ENCODE peak calls at places on chromosomes 1 and 21, in ten cellular contexts. One of them, this sample, is unnamed.

GRCh38 chr1:51552929-51553807 is 34.1 kb upstream of the EPS15 start:
- DNase-seq in psoas muscle: no peak
- DNase-seq in aorta: no peak
- DNase-seq in Daoy: no peak
- DNase-seq in stimulated activated CD4-positive, alpha-beta T cell treated with anti-CD3 and anti-CD28 coated beads, Interleukin-15, amount 100 ng/mL, for 48 hours: no peak
- DNase-seq in breast epithelium: no peak
- DNase-seq in spleen: no peak
- DNase-seq in fibroblast of the conjunctiva: no peak
- DNase-seq in chondrocyte: no peak
- DNase-seq in endodermal cell: no peak
- DNase-seq in this sample: no peak

GRCh38 chr1:156865865-156866678 is 5.4 kb downstream of the NTRK1 start:
- DNase-seq in psoas muscle: no peak
- DNase-seq in aorta: no peak
- DNase-seq in Daoy: no peak
- DNase-seq in stimulated activated CD4-positive, alpha-beta T cell treated with anti-CD3 and anti-CD28 coated beads, Interleukin-15, amount 100 ng/mL, for 48 hours: no peak
- DNase-seq in breast epithelium: no peak
- DNase-seq in spleen: no peak
- DNase-seq in fibroblast of the conjunctiva: no peak
- DNase-seq in chondrocyte: no peak
- DNase-seq in endodermal cell: no peak
- DNase-seq in this sample: no peak

GRCh38 chr1:236156512-236157208 is 14.3 kb downstream of the GPR137B start:
- DNase-seq in psoas muscle: no peak
- DNase-seq in aorta: peak
- DNase-seq in Daoy: no peak
- DNase-seq in stimulated activated CD4-positive, alpha-beta T cell treated with anti-CD3 and anti-CD28 coated beads, Interleukin-15, amount 100 ng/mL, for 48 hours: no peak
- DNase-seq in breast epithelium: no peak
- DNase-seq in spleen: peak
- DNase-seq in fibroblast of the conjunctiva: no peak
- DNase-seq in chondrocyte: peak
- DNase-seq in endodermal cell: no peak
- DNase-seq in this sample: no peak

GRCh38 chr1:157566484-157567300 is 14.4 kb upstream of the FCRL5 start:
- DNase-seq in psoas muscle: no peak
- DNase-seq in aorta: no peak
- DNase-seq in Daoy: no peak
- DNase-seq in stimulated activated CD4-positive, alpha-beta T cell treated with anti-CD3 and anti-CD28 coated beads, Interleukin-15, amount 100 ng/mL, for 48 hours: no peak
- DNase-seq in breast epithelium: no peak
- DNase-seq in spleen: no peak
- DNase-seq in fibroblast of the conjunctiva: no peak
- DNase-seq in chondrocyte: no peak
- DNase-seq in endodermal cell: no peak
- DNase-seq in this sample: no peak

GRCh38 chr21:27703806-27704205 is 736.9 kb upstream of the ADAMTS5 start:
- DNase-seq in psoas muscle: no peak
- DNase-seq in aorta: no peak
- DNase-seq in Daoy: no peak
- DNase-seq in stimulated activated CD4-positive, alpha-beta T cell treated with anti-CD3 and anti-CD28 coated beads, Interleukin-15, amount 100 ng/mL, for 48 hours: no peak
- DNase-seq in breast epithelium: no peak
- DNase-seq in spleen: no peak
- DNase-seq in fibroblast of the conjunctiva: peak
- DNase-seq in chondrocyte: no peak
- DNase-seq in endodermal cell: no peak
- DNase-seq in this sample: peak

GRCh38 chr21:44918581-44919033 is 2.1 kb downstream of the ITGB2 start:
- DNase-seq in psoas muscle: peak
- DNase-seq in aorta: no peak
- DNase-seq in Daoy: no peak
- DNase-seq in stimulated activated CD4-positive, alpha-beta T cell treated with anti-CD3 and anti-CD28 coated beads, Interleukin-15, amount 100 ng/mL, for 48 hours: no peak
- DNase-seq in breast epithelium: no peak
- DNase-seq in spleen: peak
- DNase-seq in fibroblast of the conjunctiva: no peak
- DNase-seq in chondrocyte: no peak
- DNase-seq in endodermal cell: peak
- DNase-seq in this sample: no peak

GRCh38 chr21:41152149-41152548 is 15.8 kb upstream of the BACE2 start:
- DNase-seq in psoas muscle: no peak
- DNase-seq in aorta: no peak
- DNase-seq in Daoy: no peak
- DNase-seq in stimulated activated CD4-positive, alpha-beta T cell treated with anti-CD3 and anti-CD28 coated beads, Interleukin-15, amount 100 ng/mL, for 48 hours: no peak
- DNase-seq in breast epithelium: no peak
- DNase-seq in spleen: no peak
- DNase-seq in fibroblast of the conjunctiva: no peak
- DNase-seq in chondrocyte: no peak
- DNase-seq in endodermal cell: no peak
- DNase-seq in this sample: no peak

GRCh38 chr1:58989845-58990244 is 206.0 kb upstream of the JUN start:
- DNase-seq in psoas muscle: no peak
- DNase-seq in aorta: no peak
- DNase-seq in Daoy: no peak
- DNase-seq in stimulated activated CD4-positive, alpha-beta T cell treated with anti-CD3 and anti-CD28 coated beads, Interleukin-15, amount 100 ng/mL, for 48 hours: no peak
- DNase-seq in breast epithelium: no peak
- DNase-seq in spleen: no peak
- DNase-seq in fibroblast of the conjunctiva: no peak
- DNase-seq in chondrocyte: no peak
- DNase-seq in endodermal cell: no peak
- DNase-seq in this sample: no peak

GRCh38 chr21:39057121-39057520 is 126.1 kb downstream of the PSMG1 start:
- DNase-seq in psoas muscle: no peak
- DNase-seq in aorta: no peak
- DNase-seq in Daoy: no peak
- DNase-seq in stimulated activated CD4-positive, alpha-beta T cell treated with anti-CD3 and anti-CD28 coated beads, Interleukin-15, amount 100 ng/mL, for 48 hours: no peak
- DNase-seq in breast epithelium: no peak
- DNase-seq in spleen: no peak
- DNase-seq in fibroblast of the conjunctiva: no peak
- DNase-seq in chondrocyte: no peak
- DNase-seq in endodermal cell: no peak
- DNase-seq in this sample: no peak

GRCh38 chr1:2283991-2284895 is 56.1 kb downstream of the SKI start:
- DNase-seq in psoas muscle: peak
- DNase-seq in aorta: no peak
- DNase-seq in Daoy: no peak
- DNase-seq in stimulated activated CD4-positive, alpha-beta T cell treated with anti-CD3 and anti-CD28 coated beads, Interleukin-15, amount 100 ng/mL, for 48 hours: no peak
- DNase-seq in breast epithelium: no peak
- DNase-seq in spleen: no peak
- DNase-seq in fibroblast of the conjunctiva: no peak
- DNase-seq in chondrocyte: no peak
- DNase-seq in endodermal cell: no peak
- DNase-seq in this sample: no peak

GRCh38 chr1:151859814-151860405 is 6.4 kb upstream of the THEM5 start:
- DNase-seq in psoas muscle: no peak
- DNase-seq in aorta: no peak
- DNase-seq in Daoy: no peak
- DNase-seq in stimulated activated CD4-positive, alpha-beta T cell treated with anti-CD3 and anti-CD28 coated beads, Interleukin-15, amount 100 ng/mL, for 48 hours: no peak
- DNase-seq in breast epithelium: peak
- DNase-seq in spleen: no peak
- DNase-seq in fibroblast of the conjunctiva: no peak
- DNase-seq in chondrocyte: no peak
- DNase-seq in endodermal cell: peak
- DNase-seq in this sample: no peak

GRCh38 chr1:17955302-17956285 is 152.0 kb upstream of the IGSF21 start:
- DNase-seq in psoas muscle: peak
- DNase-seq in aorta: no peak
- DNase-seq in Daoy: peak
- DNase-seq in stimulated activated CD4-positive, alpha-beta T cell treated with anti-CD3 and anti-CD28 coated beads, Interleukin-15, amount 100 ng/mL, for 48 hours: no peak
- DNase-seq in breast epithelium: no peak
- DNase-seq in spleen: no peak
- DNase-seq in fibroblast of the conjunctiva: no peak
- DNase-seq in chondrocyte: no peak
- DNase-seq in endodermal cell: no peak
- DNase-seq in this sample: no peak

GRCh38 chr1:84078108-84078823 is 65.8 kb upstream of the PRKACB start:
- DNase-seq in psoas muscle: peak
- DNase-seq in aorta: peak
- DNase-seq in Daoy: peak
- DNase-seq in stimulated activated CD4-positive, alpha-beta T cell treated with anti-CD3 and anti-CD28 coated beads, Interleukin-15, amount 100 ng/mL, for 48 hours: no peak
- DNase-seq in breast epithelium: no peak
- DNase-seq in spleen: peak
- DNase-seq in fibroblast of the conjunctiva: no peak
- DNase-seq in chondrocyte: peak
- DNase-seq in endodermal cell: peak
- DNase-seq in this sample: peak

GRCh38 chr1:86542626-86543025 is 4.3 kb upstream of the CLCA4 start:
- DNase-seq in psoas muscle: no peak
- DNase-seq in aorta: no peak
- DNase-seq in Daoy: peak
- DNase-seq in stimulated activated CD4-positive, alpha-beta T cell treated with anti-CD3 and anti-CD28 coated beads, Interleukin-15, amount 100 ng/mL, for 48 hours: no peak
- DNase-seq in breast epithelium: no peak
- DNase-seq in spleen: no peak
- DNase-seq in fibroblast of the conjunctiva: no peak
- DNase-seq in chondrocyte: no peak
- DNase-seq in endodermal cell: no peak
- DNase-seq in this sample: no peak

GRCh38 chr1:116328671-116329070 is 44.4 kb upstream of the ATP1A1 start:
- DNase-seq in psoas muscle: no peak
- DNase-seq in aorta: no peak
- DNase-seq in Daoy: no peak
- DNase-seq in stimulated activated CD4-positive, alpha-beta T cell treated with anti-CD3 and anti-CD28 coated beads, Interleukin-15, amount 100 ng/mL, for 48 hours: no peak
- DNase-seq in breast epithelium: no peak
- DNase-seq in spleen: no peak
- DNase-seq in fibroblast of the conjunctiva: no peak
- DNase-seq in chondrocyte: no peak
- DNase-seq in endodermal cell: no peak
- DNase-seq in this sample: no peak

GRCh38 chr1:179599623-179600249 is 8.1 kb downstream of the TDRD5 start:
- DNase-seq in psoas muscle: no peak
- DNase-seq in aorta: no peak
- DNase-seq in Daoy: peak
- DNase-seq in stimulated activated CD4-positive, alpha-beta T cell treated with anti-CD3 and anti-CD28 coated beads, Interleukin-15, amount 100 ng/mL, for 48 hours: no peak
- DNase-seq in breast epithelium: no peak
- DNase-seq in spleen: no peak
- DNase-seq in fibroblast of the conjunctiva: no peak
- DNase-seq in chondrocyte: no peak
- DNase-seq in endodermal cell: no peak
- DNase-seq in this sample: no peak

GRCh38 chr1:111176678-111177077 is 23.8 kb downstream of the DENND2D start:
- DNase-seq in psoas muscle: no peak
- DNase-seq in aorta: no peak
- DNase-seq in Daoy: no peak
- DNase-seq in stimulated activated CD4-positive, alpha-beta T cell treated with anti-CD3 and anti-CD28 coated beads, Interleukin-15, amount 100 ng/mL, for 48 hours: no peak
- DNase-seq in breast epithelium: no peak
- DNase-seq in spleen: no peak
- DNase-seq in fibroblast of the conjunctiva: no peak
- DNase-seq in chondrocyte: no peak
- DNase-seq in endodermal cell: no peak
- DNase-seq in this sample: no peak

GRCh38 chr1:78432016-78432415 is 58.8 kb upstream of the PTGFR start:
- DNase-seq in psoas muscle: no peak
- DNase-seq in aorta: no peak
- DNase-seq in Daoy: no peak
- DNase-seq in stimulated activated CD4-positive, alpha-beta T cell treated with anti-CD3 and anti-CD28 coated beads, Interleukin-15, amount 100 ng/mL, for 48 hours: no peak
- DNase-seq in breast epithelium: no peak
- DNase-seq in spleen: no peak
- DNase-seq in fibroblast of the conjunctiva: no peak
- DNase-seq in chondrocyte: no peak
- DNase-seq in endodermal cell: no peak
- DNase-seq in this sample: no peak

GRCh38 chr1:47756006-47756405 is 241.2 kb downstream of the TRABD2B start:
- DNase-seq in psoas muscle: no peak
- DNase-seq in aorta: no peak
- DNase-seq in Daoy: no peak
- DNase-seq in stimulated activated CD4-positive, alpha-beta T cell treated with anti-CD3 and anti-CD28 coated beads, Interleukin-15, amount 100 ng/mL, for 48 hours: no peak
- DNase-seq in breast epithelium: no peak
- DNase-seq in spleen: peak
- DNase-seq in fibroblast of the conjunctiva: no peak
- DNase-seq in chondrocyte: no peak
- DNase-seq in endodermal cell: peak
- DNase-seq in this sample: no peak

GRCh38 chr1:1777510-1777909 is 760 bp downstream of the NADK start:
- DNase-seq in psoas muscle: peak
- DNase-seq in aorta: no peak
- DNase-seq in Daoy: peak
- DNase-seq in stimulated activated CD4-positive, alpha-beta T cell treated with anti-CD3 and anti-CD28 coated beads, Interleukin-15, amount 100 ng/mL, for 48 hours: no peak
- DNase-seq in breast epithelium: no peak
- DNase-seq in spleen: no peak
- DNase-seq in fibroblast of the conjunctiva: peak
- DNase-seq in chondrocyte: no peak
- DNase-seq in endodermal cell: no peak
- DNase-seq in this sample: no peak

GRCh38 chr1:226349801-226350503 is 41.0 kb upstream of the LIN9 start:
- DNase-seq in psoas muscle: no peak
- DNase-seq in aorta: no peak
- DNase-seq in Daoy: peak
- DNase-seq in stimulated activated CD4-positive, alpha-beta T cell treated with anti-CD3 and anti-CD28 coated beads, Interleukin-15, amount 100 ng/mL, for 48 hours: no peak
- DNase-seq in breast epithelium: no peak
- DNase-seq in spleen: peak
- DNase-seq in fibroblast of the conjunctiva: no peak
- DNase-seq in chondrocyte: no peak
- DNase-seq in endodermal cell: no peak
- DNase-seq in this sample: no peak

GRCh38 chr1:7278827-7279752 is 492.0 kb upstream of the VAMP3 start:
- DNase-seq in psoas muscle: no peak
- DNase-seq in aorta: no peak
- DNase-seq in Daoy: no peak
- DNase-seq in stimulated activated CD4-positive, alpha-beta T cell treated with anti-CD3 and anti-CD28 coated beads, Interleukin-15, amount 100 ng/mL, for 48 hours: no peak
- DNase-seq in breast epithelium: no peak
- DNase-seq in spleen: no peak
- DNase-seq in fibroblast of the conjunctiva: no peak
- DNase-seq in chondrocyte: no peak
- DNase-seq in endodermal cell: peak
- DNase-seq in this sample: no peak

GRCh38 chr1:38005195-38006007 is at the start of gene FHL3:
- DNase-seq in psoas muscle: peak
- DNase-seq in aorta: peak
- DNase-seq in Daoy: peak
- DNase-seq in stimulated activated CD4-positive, alpha-beta T cell treated with anti-CD3 and anti-CD28 coated beads, Interleukin-15, amount 100 ng/mL, for 48 hours: no peak
- DNase-seq in breast epithelium: peak
- DNase-seq in spleen: peak
- DNase-seq in fibroblast of the conjunctiva: no peak
- DNase-seq in chondrocyte: peak
- DNase-seq in endodermal cell: peak
- DNase-seq in this sample: no peak

GRCh38 chr1:24117722-24118409 is 5.9 kb upstream of the MYOM3 start:
- DNase-seq in psoas muscle: peak
- DNase-seq in aorta: no peak
- DNase-seq in Daoy: peak
- DNase-seq in stimulated activated CD4-positive, alpha-beta T cell treated with anti-CD3 and anti-CD28 coated beads, Interleukin-15, amount 100 ng/mL, for 48 hours: no peak
- DNase-seq in breast epithelium: no peak
- DNase-seq in spleen: peak
- DNase-seq in fibroblast of the conjunctiva: no peak
- DNase-seq in chondrocyte: no peak
- DNase-seq in endodermal cell: no peak
- DNase-seq in this sample: no peak

GRCh38 chr1:46991083-46991923 is 32.2 kb upstream of the CYP4X1 start:
- DNase-seq in psoas muscle: no peak
- DNase-seq in aorta: no peak
- DNase-seq in Daoy: no peak
- DNase-seq in stimulated activated CD4-positive, alpha-beta T cell treated with anti-CD3 and anti-CD28 coated beads, Interleukin-15, amount 100 ng/mL, for 48 hours: no peak
- DNase-seq in breast epithelium: no peak
- DNase-seq in spleen: no peak
- DNase-seq in fibroblast of the conjunctiva: no peak
- DNase-seq in chondrocyte: no peak
- DNase-seq in endodermal cell: peak
- DNase-seq in this sample: no peak

GRCh38 chr1:39898648-39899603 is 2.8 kb downstream of the MYCL start:
- DNase-seq in psoas muscle: no peak
- DNase-seq in aorta: no peak
- DNase-seq in Daoy: peak
- DNase-seq in stimulated activated CD4-positive, alpha-beta T cell treated with anti-CD3 and anti-CD28 coated beads, Interleukin-15, amount 100 ng/mL, for 48 hours: no peak
- DNase-seq in breast epithelium: no peak
- DNase-seq in spleen: no peak
- DNase-seq in fibroblast of the conjunctiva: peak
- DNase-seq in chondrocyte: no peak
- DNase-seq in endodermal cell: peak
- DNase-seq in this sample: no peak

GRCh38 chr1:31715097-31715872 is 11.5 kb upstream of the COL16A1 start:
- DNase-seq in psoas muscle: peak
- DNase-seq in aorta: peak
- DNase-seq in Daoy: peak
- DNase-seq in stimulated activated CD4-positive, alpha-beta T cell treated with anti-CD3 and anti-CD28 coated beads, Interleukin-15, amount 100 ng/mL, for 48 hours: no peak
- DNase-seq in breast epithelium: peak
- DNase-seq in spleen: peak
- DNase-seq in fibroblast of the conjunctiva: peak
- DNase-seq in chondrocyte: no peak
- DNase-seq in endodermal cell: peak
- DNase-seq in this sample: peak

GRCh38 chr1:160032165-160032827 is 506 bp upstream of the PIGM start:
- DNase-seq in psoas muscle: no peak
- DNase-seq in aorta: no peak
- DNase-seq in Daoy: peak
- DNase-seq in stimulated activated CD4-positive, alpha-beta T cell treated with anti-CD3 and anti-CD28 coated beads, Interleukin-15, amount 100 ng/mL, for 48 hours: no peak
- DNase-seq in breast epithelium: no peak
- DNase-seq in spleen: no peak
- DNase-seq in fibroblast of the conjunctiva: no peak
- DNase-seq in chondrocyte: no peak
- DNase-seq in endodermal cell: no peak
- DNase-seq in this sample: no peak

This sample was measured in GM04504.